ENCODE peak calls at places on chromosomes 3 and 15, in five cellular contexts. One of them, this sample, is unnamed.
A peak's percentile ranks its signal among the peaks of the same experiment; 100 is the strongest.

GRCh38 chr3:123688241-123688747 is 103.4 kb upstream of the HACD2 start:
- ATAC-seq in heart left ventricle: no peak
- ATAC-seq in HCT116: peak; percentile 67
- ATAC-seq in body of pancreas: no peak
- ATAC-seq in GM12878: peak; percentile 48
- ATAC-seq in this sample: peak; percentile 40

GRCh38 chr3:110933786-110934415 is 137.7 kb upstream of the NECTIN3 start:
- ATAC-seq in heart left ventricle: no peak
- ATAC-seq in HCT116: no peak
- ATAC-seq in body of pancreas: no peak
- ATAC-seq in GM12878: no peak
- ATAC-seq in this sample: no peak

GRCh38 chr15:61172325-61172724 is 56.8 kb downstream of the RORA start:
- ATAC-seq in heart left ventricle: no peak
- ATAC-seq in HCT116: no peak
- ATAC-seq in body of pancreas: no peak
- ATAC-seq in GM12878: no peak
- ATAC-seq in this sample: no peak

GRCh38 chr3:122101646-122102045 is 46.5 kb downstream of the CD86 start:
- ATAC-seq in heart left ventricle: no peak
- ATAC-seq in HCT116: peak; percentile 83
- ATAC-seq in body of pancreas: peak; percentile 68
- ATAC-seq in GM12878: peak; percentile 66
- ATAC-seq in this sample: no peak

GRCh38 chr3:70618151-70618550 is 305.7 kb upstream of the MDFIC2 start:
- ATAC-seq in heart left ventricle: no peak
- ATAC-seq in HCT116: no peak
- ATAC-seq in body of pancreas: no peak
- ATAC-seq in GM12878: no peak
- ATAC-seq in this sample: no peak

GRCh38 chr3:73729969-73730440 is 105.3 kb upstream of the PDZRN3 start:
- ATAC-seq in heart left ventricle: peak; percentile 27
- ATAC-seq in HCT116: no peak
- ATAC-seq in body of pancreas: no peak
- ATAC-seq in GM12878: no peak
- ATAC-seq in this sample: peak; percentile 54

GRCh38 chr15:24977686-24978085 is 22.9 kb downstream of the SNRPN start:
- ATAC-seq in heart left ventricle: no peak
- ATAC-seq in HCT116: no peak
- ATAC-seq in body of pancreas: no peak
- ATAC-seq in GM12878: no peak
- ATAC-seq in this sample: no peak

GRCh38 chr15:41969851-41970431 is 2.4 kb downstream of the EHD4 start:
- ATAC-seq in heart left ventricle: no peak
- ATAC-seq in HCT116: no peak
- ATAC-seq in body of pancreas: no peak
- ATAC-seq in GM12878: peak; percentile 48
- ATAC-seq in this sample: no peak

GRCh38 chr15:40960926-40961325 is 7.7 kb downstream of the CHAC1 start:
- ATAC-seq in heart left ventricle: no peak
- ATAC-seq in HCT116: peak; percentile 80
- ATAC-seq in body of pancreas: no peak
- ATAC-seq in GM12878: no peak
- ATAC-seq in this sample: no peak

GRCh38 chr3:62602987-62603386 is 229.6 kb upstream of the FEZF2 start:
- ATAC-seq in heart left ventricle: no peak
- ATAC-seq in HCT116: no peak
- ATAC-seq in body of pancreas: no peak
- ATAC-seq in GM12878: no peak
- ATAC-seq in this sample: no peak

GRCh38 chr15:41233367-41233771 is 2.3 kb downstream of the CHP1 start:
- ATAC-seq in heart left ventricle: no peak
- ATAC-seq in HCT116: no peak
- ATAC-seq in body of pancreas: no peak
- ATAC-seq in GM12878: no peak
- ATAC-seq in this sample: no peak

GRCh38 chr3:71513495-71513894 is 70.0 kb downstream of the FOXP1 start:
- ATAC-seq in heart left ventricle: no peak
- ATAC-seq in HCT116: no peak
- ATAC-seq in body of pancreas: no peak
- ATAC-seq in GM12878: no peak
- ATAC-seq in this sample: no peak

GRCh38 chr15:78640840-78641733 is at the start of gene CHRNB4:
- ATAC-seq in heart left ventricle: peak; percentile 45
- ATAC-seq in HCT116: peak; percentile 77
- ATAC-seq in body of pancreas: peak; percentile 15
- ATAC-seq in GM12878: peak; percentile 67
- ATAC-seq in this sample: no peak

GRCh38 chr15:62758952-62759349 is 283.6 kb upstream of the TPM1 start:
- ATAC-seq in heart left ventricle: no peak
- ATAC-seq in HCT116: no peak
- ATAC-seq in body of pancreas: peak; percentile 41
- ATAC-seq in GM12878: no peak
- ATAC-seq in this sample: no peak

GRCh38 chr15:73737506-73737905 is 15.6 kb downstream of the INSYN1 start:
- ATAC-seq in heart left ventricle: peak; percentile 14
- ATAC-seq in HCT116: no peak
- ATAC-seq in body of pancreas: no peak
- ATAC-seq in GM12878: no peak
- ATAC-seq in this sample: no peak

GRCh38 chr3:161275919-161276318 is 54.8 kb downstream of the NMD3 start:
- ATAC-seq in heart left ventricle: no peak
- ATAC-seq in HCT116: no peak
- ATAC-seq in body of pancreas: no peak
- ATAC-seq in GM12878: no peak
- ATAC-seq in this sample: no peak

GRCh38 chr3:45760878-45761711 is 35.2 kb downstream of the SLC6A20 start:
- ATAC-seq in heart left ventricle: peak; percentile 84
- ATAC-seq in HCT116: peak; percentile 98
- ATAC-seq in body of pancreas: peak; percentile 89
- ATAC-seq in GM12878: peak; percentile 98
- ATAC-seq in this sample: peak; percentile 78

GRCh38 chr15:73965094-73965729 is 26.9 kb downstream of the STOML1 start:
- ATAC-seq in heart left ventricle: no peak
- ATAC-seq in HCT116: peak; percentile 70
- ATAC-seq in body of pancreas: no peak
- ATAC-seq in GM12878: peak; percentile 60
- ATAC-seq in this sample: no peak

GRCh38 chr3:196246612-196247308 is 30.4 kb downstream of the SLC51A start:
- ATAC-seq in heart left ventricle: peak; percentile 15
- ATAC-seq in HCT116: no peak
- ATAC-seq in body of pancreas: no peak
- ATAC-seq in GM12878: no peak
- ATAC-seq in this sample: no peak

GRCh38 chr3:37402351-37402750 is 228.0 kb upstream of the LRRFIP2 start:
- ATAC-seq in heart left ventricle: no peak
- ATAC-seq in HCT116: no peak
- ATAC-seq in body of pancreas: no peak
- ATAC-seq in GM12878: no peak
- ATAC-seq in this sample: no peak

GRCh38 chr3:112769624-112770023 is 77.0 kb downstream of the CD200R1L start:
- ATAC-seq in heart left ventricle: no peak
- ATAC-seq in HCT116: no peak
- ATAC-seq in body of pancreas: no peak
- ATAC-seq in GM12878: no peak
- ATAC-seq in this sample: no peak

GRCh38 chr15:80068578-80068977 is 9.1 kb downstream of the ZFAND6 start:
- ATAC-seq in heart left ventricle: no peak
- ATAC-seq in HCT116: no peak
- ATAC-seq in body of pancreas: no peak
- ATAC-seq in GM12878: peak; percentile 39
- ATAC-seq in this sample: no peak

GRCh38 chr15:88911766-88912118 is 1.4 kb downstream of the MFGE8 start:
- ATAC-seq in heart left ventricle: peak; percentile 56
- ATAC-seq in HCT116: peak; percentile 66
- ATAC-seq in body of pancreas: no peak
- ATAC-seq in GM12878: no peak
- ATAC-seq in this sample: no peak

GRCh38 chr3:107957506-107957905 is 133.3 kb downstream of the CD47 start:
- ATAC-seq in heart left ventricle: peak; percentile 37
- ATAC-seq in HCT116: no peak
- ATAC-seq in body of pancreas: no peak
- ATAC-seq in GM12878: no peak
- ATAC-seq in this sample: peak; percentile 53

GRCh38 chr3:64161481-64161952 is 63.7 kb downstream of the PRICKLE2 start:
- ATAC-seq in heart left ventricle: peak; percentile 68
- ATAC-seq in HCT116: no peak
- ATAC-seq in body of pancreas: no peak
- ATAC-seq in GM12878: no peak
- ATAC-seq in this sample: no peak

GRCh38 chr3:72625616-72626337 is 222.5 kb downstream of the SHQ1 start:
- ATAC-seq in heart left ventricle: no peak
- ATAC-seq in HCT116: no peak
- ATAC-seq in body of pancreas: no peak
- ATAC-seq in GM12878: no peak
- ATAC-seq in this sample: no peak

GRCh38 chr15:50219820-50220219 is 37.8 kb downstream of the SLC27A2 start:
- ATAC-seq in heart left ventricle: no peak
- ATAC-seq in HCT116: no peak
- ATAC-seq in body of pancreas: no peak
- ATAC-seq in GM12878: no peak
- ATAC-seq in this sample: no peak

GRCh38 chr15:65101418-65101890 is 13.5 kb downstream of the UBAP1L start:
- ATAC-seq in heart left ventricle: peak; percentile 67
- ATAC-seq in HCT116: peak; percentile 87
- ATAC-seq in body of pancreas: no peak
- ATAC-seq in GM12878: peak; percentile 64
- ATAC-seq in this sample: peak; percentile 62

GRCh38 chr15:71743861-71744382 is 66.4 kb upstream of the NR2E3 start:
- ATAC-seq in heart left ventricle: no peak
- ATAC-seq in HCT116: no peak
- ATAC-seq in body of pancreas: no peak
- ATAC-seq in GM12878: peak; percentile 65
- ATAC-seq in this sample: no peak

GRCh38 chr3:61111764-61112163 is 139.5 kb downstream of the FHIT start:
- ATAC-seq in heart left ventricle: no peak
- ATAC-seq in HCT116: no peak
- ATAC-seq in body of pancreas: no peak
- ATAC-seq in GM12878: peak; percentile 74
- ATAC-seq in this sample: no peak

GRCh38 chr3:122273498-122273897 is 51.5 kb upstream of the CSTA start:
- ATAC-seq in heart left ventricle: no peak
- ATAC-seq in HCT116: no peak
- ATAC-seq in body of pancreas: no peak
- ATAC-seq in GM12878: no peak
- ATAC-seq in this sample: no peak

GRCh38 chr15:73607405-73607804 is 25.8 kb downstream of the NPTN start:
- ATAC-seq in heart left ventricle: no peak
- ATAC-seq in HCT116: no peak
- ATAC-seq in body of pancreas: no peak
- ATAC-seq in GM12878: peak; percentile 65
- ATAC-seq in this sample: no peak

GRCh38 chr3:192845196-192845855 is 72.3 kb downstream of the MB21D2 start:
- ATAC-seq in heart left ventricle: no peak
- ATAC-seq in HCT116: no peak
- ATAC-seq in body of pancreas: no peak
- ATAC-seq in GM12878: no peak
- ATAC-seq in this sample: no peak

GRCh38 chr3:149198611-149199010 is 23.0 kb downstream of the CP start:
- ATAC-seq in heart left ventricle: no peak
- ATAC-seq in HCT116: no peak
- ATAC-seq in body of pancreas: no peak
- ATAC-seq in GM12878: no peak
- ATAC-seq in this sample: no peak

GRCh38 chr15:51348688-51349087 is 7.2 kb downstream of the GLDN start:
- ATAC-seq in heart left ventricle: no peak
- ATAC-seq in HCT116: no peak
- ATAC-seq in body of pancreas: no peak
- ATAC-seq in GM12878: peak; percentile 92
- ATAC-seq in this sample: no peak

GRCh38 chr3:177131927-177132636 is 65.2 kb downstream of the TBL1XR1 start:
- ATAC-seq in heart left ventricle: no peak
- ATAC-seq in HCT116: no peak
- ATAC-seq in body of pancreas: no peak
- ATAC-seq in GM12878: peak; percentile 69
- ATAC-seq in this sample: no peak

GRCh38 chr3:4986611-4987373 is 7.6 kb downstream of the BHLHE40 start:
- ATAC-seq in heart left ventricle: peak; percentile 92
- ATAC-seq in HCT116: peak; percentile 84
- ATAC-seq in body of pancreas: peak; percentile 86
- ATAC-seq in GM12878: peak; percentile 69
- ATAC-seq in this sample: peak; percentile 90
- TF ChIP-seq POLR2A in heart left ventricle: no peak
- TF ChIP-seq POLR2A in HCT116: no peak
- TF ChIP-seq POLR2A in body of pancreas: peak; percentile 90
- TF ChIP-seq POLR2A in GM12878: peak; percentile 92
- TF ChIP-seq POLR2A in this sample: peak; percentile 53

DNA sequence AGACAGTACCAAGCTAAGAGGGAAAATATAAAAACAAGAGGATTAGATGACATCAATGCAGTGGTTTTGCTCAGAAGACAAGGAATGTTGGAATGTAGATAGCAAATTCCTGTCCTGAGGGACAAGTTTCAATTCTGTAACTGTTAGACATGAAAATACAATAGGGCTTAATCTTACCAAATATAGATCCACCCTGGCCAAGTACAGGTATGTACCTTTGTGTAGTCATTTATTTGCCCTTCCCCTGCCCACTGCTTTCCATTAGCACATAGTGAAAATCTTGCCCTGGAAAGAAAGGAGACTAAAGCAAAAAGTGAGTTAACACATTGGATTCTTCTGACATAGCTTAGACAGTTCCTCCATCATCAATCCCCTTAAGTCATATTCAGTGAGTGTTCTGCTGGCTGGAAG is 389.0 kb upstream of the THBS1 start:
- ATAC-seq in heart left ventricle: no peak
- ATAC-seq in HCT116: no peak
- ATAC-seq in body of pancreas: no peak
- ATAC-seq in GM12878: no peak
- ATAC-seq in this sample: no peak
- H3K4me3 ChIP-seq in heart left ventricle: no peak overlapping the region
- H3K4me3 ChIP-seq in HCT116: no peak overlapping the region
- H3K4me3 ChIP-seq in body of pancreas: no peak overlapping the region
- H3K4me3 ChIP-seq in GM12878: no peak overlapping the region
- H3K4me3 ChIP-seq in this sample: no peak overlapping the region

GRCh38 chr15:90883971-90884718 is at the start of gene FES:
- ATAC-seq in heart left ventricle: peak; percentile 77
- ATAC-seq in HCT116: no peak
- ATAC-seq in body of pancreas: peak; percentile 63
- ATAC-seq in GM12878: peak; percentile 24
- ATAC-seq in this sample: peak; percentile 80
- TF ChIP-seq POLR2A in heart left ventricle: no peak
- TF ChIP-seq POLR2A in HCT116: no peak
- TF ChIP-seq POLR2A in body of pancreas: peak; percentile 62
- TF ChIP-seq POLR2A in GM12878: peak; percentile 69
- TF ChIP-seq POLR2A in this sample: peak; percentile 58

GRCh38 chr3:104438761-104439160 is 927.9 kb upstream of the ALCAM start:
- ATAC-seq in heart left ventricle: no peak
- ATAC-seq in HCT116: no peak
- ATAC-seq in body of pancreas: no peak
- ATAC-seq in GM12878: no peak
- ATAC-seq in this sample: no peak

GRCh38 chr3:104437891-104438290 is 928.8 kb upstream of the ALCAM start:
- ATAC-seq in heart left ventricle: no peak
- ATAC-seq in HCT116: peak; percentile 26
- ATAC-seq in body of pancreas: no peak
- ATAC-seq in GM12878: no peak
- ATAC-seq in this sample: no peak

GRCh38 chr3:104437131-104437750 is 929.5 kb upstream of the ALCAM start:
- ATAC-seq in heart left ventricle: no peak
- ATAC-seq in HCT116: peak; percentile 82
- ATAC-seq in body of pancreas: peak; percentile 33
- ATAC-seq in GM12878: no peak
- ATAC-seq in this sample: no peak

GRCh38 chr3:104436536-104436935 is 930.2 kb upstream of the ALCAM start:
- ATAC-seq in heart left ventricle: no peak
- ATAC-seq in HCT116: no peak
- ATAC-seq in body of pancreas: no peak
- ATAC-seq in GM12878: no peak
- ATAC-seq in this sample: no peak
- H3K4me3 ChIP-seq in heart left ventricle: no peak overlapping the region
- H3K4me3 ChIP-seq in HCT116: peak overlapping the region; percentile 26
- H3K4me3 ChIP-seq in body of pancreas: no peak overlapping the region
- H3K4me3 ChIP-seq in GM12878: no peak overlapping the region
- H3K4me3 ChIP-seq in this sample: no peak overlapping the region